ENCODE peak calls at places on chromosomes 7 and 10, in six cellular contexts. M is PC-3, B is brain microvascular endothelial cell, Z is mesenchymal stem cell, F is astrocyte, P is mammary epithelial cell. I is an unnamed sample.

GRCh38 chr10:46526682-46527038 is 29.8 kb downstream of the GPRIN2 start:
- DNase-seq in M (peak; percentile 44), B (no peak), Z (no peak), F (no peak), P (peak; percentile 59), I (no peak)

GRCh38 chr7:55623617-55624016 is 51.3 kb upstream of the VOPP1 start:
- DNase-seq in M (no peak), B (no peak), Z (no peak), F (no peak), P (no peak), I (no peak)

GRCh38 chr7:20393021-20394015 is 62.6 kb downstream of the ITGB8 start:
- DNase-seq in M (peak; percentile 81), B (no peak), Z (no peak), F (peak; percentile 20), P (no peak), I (no peak)

GRCh38 chr7:64888901-64889685 is 14.0 kb upstream of the ZNF273 start:
- DNase-seq in M (no peak), B (no peak), Z (peak; percentile 14), F (no peak), P (no peak), I (no peak)

GRCh38 chr10:21208666-21209316 is 311.7 kb upstream of the NEBL start:
- DNase-seq in M (no peak), B (no peak), Z (no peak), F (no peak), P (peak; percentile 19), I (no peak)

GRCh38 chr10:43461950-43462349 is 25.0 kb downstream of the ZNF487 start:
- DNase-seq in M (peak; percentile 95), B (peak; percentile 58), Z (peak; percentile 84), F (peak; percentile 60), P (peak; percentile 62), I (peak; percentile 53)

GRCh38 chr7:150313870-150314269 is 9.3 kb upstream of the LRRC61 start:
- DNase-seq in M (no peak), B (no peak), Z (no peak), F (no peak), P (no peak), I (no peak)

GRCh38 chr7:155506854-155507337 is 39.5 kb downstream of the CNPY1 start:
- DNase-seq in M (no peak), B (no peak), Z (peak; percentile 10), F (no peak), P (peak; percentile 32), I (no peak)

GRCh38 chr10:124075116-124075955 is 18.1 kb downstream of the CHST15 start:
- DNase-seq in M (no peak), B (no peak), Z (no peak), F (no peak), P (no peak), I (no peak)

GRCh38 chr7:30548762-30549344 is 44.2 kb upstream of the GGCT start:
- DNase-seq in M (peak; percentile 84), B (peak; percentile 70), Z (peak; percentile 77), F (peak; percentile 53), P (peak; percentile 77), I (no peak)

GRCh38 chr7:24965831-24966708 is 13.9 kb downstream of the OSBPL3 start:
- DNase-seq in M (peak; percentile 79), B (no peak), Z (no peak), F (peak; percentile 60), P (peak; percentile 76), I (no peak)

GRCh38 chr7:22219739-22220493 is 137.0 kb downstream of the RAPGEF5 start:
- DNase-seq in M (no peak), B (peak; percentile 35), Z (peak; percentile 69), F (no peak), P (no peak), I (no peak)

GRCh38 chr10:68559872-68560200 is 301 bp upstream of the TET1 start:
- DNase-seq in M (no peak), B (no peak), Z (no peak), F (no peak), P (no peak), I (no peak)

GRCh38 chr10:63673246-63673645 is 152.0 kb downstream of the REEP3 start:
- DNase-seq in M (no peak), B (no peak), Z (no peak), F (no peak), P (peak; percentile 83), I (no peak)

GRCh38 chr7:70694357-70694908 is 437.5 kb upstream of the GALNT17 start:
- DNase-seq in M (no peak), B (peak; percentile 7), Z (peak; percentile 26), F (peak; percentile 29), P (peak; percentile 42), I (no peak)

GRCh38 chr7:80825499-80825898 is 93.4 kb downstream of the SEMA3C start:
- DNase-seq in M (no peak), B (no peak), Z (no peak), F (no peak), P (no peak), I (no peak)

GRCh38 chr10:124892905-124893304 is 49.0 kb upstream of the ZRANB1 start:
- DNase-seq in M (peak; percentile 41), B (no peak), Z (no peak), F (no peak), P (no peak), I (no peak)

GRCh38 chr7:24975647-24976260 is 4.2 kb downstream of the OSBPL3 start:
- DNase-seq in M (no peak), B (no peak), Z (no peak), F (no peak), P (no peak), I (no peak)

GRCh38 chr10:14604181-14605142 is 170.2 kb downstream of the FAM107B start:
- DNase-seq in M (peak; percentile 69), B (peak; percentile 25), Z (peak; percentile 73), F (peak; percentile 36), P (peak; percentile 52), I (no peak)

GRCh38 chr7:27171636-27172387 is 2.3 kb downstream of the HOXA10 start:
- DNase-seq in M (no peak), B (no peak), Z (peak; percentile 60), F (no peak), P (peak; percentile 30), I (no peak)
- H3K4me3 ChIP-seq in M (peak overlapping the region; percentile 84), B (no peak overlapping the region), Z (peak overlapping the region; percentile 92), F (no peak overlapping the region), P (no peak overlapping the region), I (no peak overlapping the region)

DNA sequence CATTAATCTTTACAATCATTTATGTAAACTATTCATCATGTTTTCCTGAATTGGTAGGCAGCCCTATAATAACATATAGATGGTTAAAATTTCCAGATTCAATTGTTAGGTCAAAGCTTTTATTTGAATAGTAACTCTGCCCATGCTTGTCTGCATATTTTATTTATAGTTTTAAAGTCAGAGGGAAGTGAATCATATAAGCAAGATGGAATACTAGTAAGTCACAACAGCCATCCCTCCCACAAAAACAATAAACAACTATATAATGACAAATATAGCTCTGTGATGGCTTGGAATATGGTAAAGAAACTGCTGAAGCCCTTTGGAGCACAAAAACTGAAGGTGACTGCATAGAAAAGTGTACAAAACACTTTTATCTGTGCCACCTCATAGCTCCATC is 156.3 kb upstream of the TMEM106B start:
- DNase-seq in M (peak; percentile 17), B (no peak), Z (no peak), F (no peak), P (no peak), I (no peak)
- H3K4me3 ChIP-seq in M (no peak overlapping the region), B (no peak overlapping the region), Z (no peak overlapping the region), F (no peak overlapping the region), P (no peak overlapping the region), I (no peak overlapping the region)

GRCh38 chr7:106864298-106865081 is 592 bp upstream of the PIK3CG start:
- DNase-seq in M (no peak), B (no peak), Z (peak; percentile 22), F (no peak), P (no peak), I (no peak)

GRCh38 chr7:106867641-106868351 is 2.7 kb downstream of the PIK3CG start:
- DNase-seq in M (no peak), B (no peak), Z (no peak), F (no peak), P (no peak), I (no peak)

GRCh38 chr7:106866298-106867281 is 1.5 kb downstream of the PIK3CG start:
- DNase-seq in M (no peak), B (no peak), Z (no peak), F (no peak), P (no peak), I (no peak)

GRCh38 chr7:106863216-106863997 is 1.7 kb upstream of the PIK3CG start:
- DNase-seq in M (no peak), B (no peak), Z (no peak), F (no peak), P (no peak), I (no peak)

DNA sequence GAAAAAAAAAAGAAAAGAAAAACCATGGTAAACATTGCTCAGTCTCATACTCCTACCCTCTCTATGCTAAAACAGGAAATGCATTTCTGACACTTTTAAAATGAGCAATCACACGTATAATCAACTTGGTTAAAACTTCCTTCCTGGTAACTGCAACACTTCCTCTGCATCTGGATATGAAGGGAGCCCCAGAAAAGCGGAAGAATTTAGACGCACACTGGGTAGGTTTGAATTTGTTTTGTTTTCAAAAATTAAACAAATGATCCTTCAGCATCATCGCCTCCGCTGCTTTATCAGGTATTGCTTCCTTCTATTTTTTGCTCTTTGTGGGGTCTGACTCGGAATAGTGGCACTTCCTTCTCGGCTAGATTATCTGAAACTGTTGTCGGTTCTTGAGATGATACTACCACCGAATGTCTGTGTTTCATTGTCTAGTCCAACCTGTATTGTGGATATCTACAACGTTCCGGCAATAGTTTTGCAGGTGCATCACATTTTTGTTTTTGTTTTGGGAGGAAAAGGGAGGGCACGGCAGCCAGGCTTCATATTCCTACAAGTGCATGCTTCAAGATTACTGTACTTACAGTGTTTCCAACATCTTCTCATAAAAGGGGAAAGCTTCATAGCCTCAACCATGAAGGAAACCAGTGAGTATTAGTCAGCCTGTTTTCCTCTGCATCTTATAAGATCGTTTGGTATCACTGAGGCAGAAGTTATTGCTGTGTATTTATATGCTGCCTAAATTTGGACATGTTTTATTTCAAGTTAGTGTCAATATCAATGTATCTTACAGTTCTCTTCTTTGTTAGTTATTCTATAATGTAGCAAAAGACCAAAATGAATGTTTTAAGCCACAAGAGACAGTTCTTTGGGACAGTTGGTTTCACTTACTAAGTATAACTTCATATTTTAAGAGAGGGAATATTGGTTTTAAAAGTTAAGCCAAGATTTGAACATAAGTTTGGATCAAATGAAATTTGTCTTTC is at the start of gene PIK3CG:
- DNase-seq in M (no peak), B (no peak), Z (peak; percentile 31), F (no peak), P (no peak), I (no peak)
- H3K4me3 ChIP-seq in M (no peak within 1 kb of the TSS), B (no peak within 1 kb of the TSS), Z (no peak within 1 kb of the TSS), F (no peak within 1 kb of the TSS), P (no peak within 1 kb of the TSS), I (no peak within 1 kb of the TSS)

DNA sequence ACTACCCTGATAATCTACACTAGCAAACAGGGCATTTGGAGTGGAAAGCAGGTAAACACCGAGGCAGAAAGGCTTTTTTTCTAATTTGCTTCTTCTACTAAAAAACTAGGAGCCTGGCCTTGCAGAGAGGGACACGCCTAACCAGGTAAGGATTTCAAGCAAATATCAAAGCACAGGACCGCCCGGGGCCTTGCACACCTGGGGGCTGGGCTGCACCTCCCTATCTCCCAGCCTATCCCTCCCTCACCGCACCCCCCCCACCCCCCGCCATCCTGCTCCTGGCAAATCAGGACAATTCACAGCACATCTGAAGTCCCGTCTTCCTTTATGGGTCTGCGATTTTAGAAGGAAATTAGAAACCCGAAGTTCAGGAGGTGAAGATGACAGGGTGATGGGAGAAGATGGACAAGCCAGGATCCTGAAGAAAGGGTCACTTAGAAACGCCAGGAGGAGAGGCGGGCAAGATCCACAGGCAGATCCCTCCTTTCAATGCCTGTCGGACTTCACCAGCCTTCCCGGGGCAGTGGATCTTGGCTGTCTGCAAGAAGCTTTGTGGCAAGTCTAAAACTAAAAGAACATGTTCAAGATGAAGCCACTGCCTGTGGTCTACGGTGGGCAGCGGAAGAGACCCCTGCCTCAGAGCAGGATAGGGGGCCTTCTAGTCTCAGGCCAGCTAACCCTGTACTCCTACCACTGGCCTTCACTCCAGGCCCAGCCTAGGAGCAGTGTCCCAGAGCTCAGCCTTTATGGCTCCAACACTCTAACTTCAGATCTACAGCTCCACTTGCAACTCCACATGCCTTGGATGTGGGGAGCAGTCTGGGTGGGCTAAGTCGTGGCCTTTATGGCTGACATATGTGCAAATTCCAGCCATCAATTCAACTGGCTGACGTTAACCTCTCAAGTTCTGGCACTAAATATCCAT is 43.9 kb downstream of the TNS3 start:
- DNase-seq in M (no peak), B (no peak), Z (peak; percentile 72), F (peak; percentile 29), P (no peak), I (no peak)
- H3K4me3 ChIP-seq in M (peak overlapping the region; percentile 66), B (peak overlapping the region; percentile 77), Z (peak overlapping the region; percentile 46), F (peak overlapping the region; percentile 56), P (no peak overlapping the region), I (peak overlapping the region; percentile 80)

I was measured in retinal pigment epithelial cell.